ENCODE peak calls at places on chromosomes 5 and 9, in seven cellular contexts. S, G, F, L, C, O and W are unnamed samples.
A peak's percentile ranks its signal among the peaks of the same experiment; 100 is the strongest.

GRCh38 chr5:81425569-81425968 is 31.6 kb upstream of the ACOT12 start:
- DNase-seq in S (peak; percentile 28), G (peak; percentile 52), F (no peak), L (peak; percentile 55), C (peak; percentile 47), O (no peak), W (peak; percentile 42)

GRCh38 chr5:133048993-133049725 is 2.7 kb upstream of the HSPA4 start:
- DNase-seq in S (no peak), G (no peak), F (no peak), L (no peak), C (peak; percentile 61), O (no peak), W (no peak)

GRCh38 chr5:172142709-172143215 is 45.3 kb downstream of the STK10 start:
- DNase-seq in S (no peak), G (no peak), F (no peak), L (no peak), C (peak; percentile 59), O (no peak), W (no peak)

GRCh38 chr9:137311171-137311970 is 9.3 kb upstream of the NRARP start:
- DNase-seq in S (peak; percentile 62), G (peak; percentile 84), F (no peak), L (peak; percentile 1), C (no peak), O (no peak), W (no peak)

GRCh38 chr9:75803130-75803529 is 87.3 kb upstream of the PCSK5 start:
- DNase-seq in S (no peak), G (no peak), F (no peak), L (no peak), C (peak; percentile 68), O (no peak), W (no peak)

GRCh38 chr9:8648271-8648670 is 848.7 kb upstream of the DMAC1 start:
- DNase-seq in S (no peak), G (no peak), F (no peak), L (no peak), C (peak; percentile 69), O (no peak), W (no peak)

GRCh38 chr9:136714096-136714875 is 1.9 kb downstream of the DIPK1B start:
- DNase-seq in S (no peak), G (no peak), F (no peak), L (no peak), C (no peak), O (no peak), W (no peak)

GRCh38 chr5:171898379-171898778 is 108.1 kb downstream of the FBXW11 start:
- DNase-seq in S (no peak), G (peak; percentile 32), F (no peak), L (no peak), C (no peak), O (no peak), W (no peak)

GRCh38 chr5:56461584-56461983 is 228.5 kb upstream of the ANKRD55 start:
- DNase-seq in S (no peak), G (no peak), F (no peak), L (no peak), C (no peak), O (no peak), W (no peak)

GRCh38 chr5:74424162-74424868 is 216.2 kb downstream of the ENC1 start:
- DNase-seq in S (no peak), G (peak; percentile 39), F (no peak), L (no peak), C (peak; percentile 44), O (peak; percentile 42), W (no peak)

GRCh38 chr5:169054506-169054905 is 246.4 kb downstream of the SLIT3 start:
- DNase-seq in S (no peak), G (no peak), F (no peak), L (no peak), C (no peak), O (no peak), W (no peak)

GRCh38 chr9:136080716-136081112 is 14.4 kb downstream of the NACC2 start:
- DNase-seq in S (no peak), G (no peak), F (no peak), L (peak; percentile 1), C (no peak), O (no peak), W (no peak)

GRCh38 chr5:164000819-164001218 is 495.4 kb downstream of the MAT2B start:
- DNase-seq in S (no peak), G (no peak), F (no peak), L (no peak), C (no peak), O (no peak), W (no peak)

DNA sequence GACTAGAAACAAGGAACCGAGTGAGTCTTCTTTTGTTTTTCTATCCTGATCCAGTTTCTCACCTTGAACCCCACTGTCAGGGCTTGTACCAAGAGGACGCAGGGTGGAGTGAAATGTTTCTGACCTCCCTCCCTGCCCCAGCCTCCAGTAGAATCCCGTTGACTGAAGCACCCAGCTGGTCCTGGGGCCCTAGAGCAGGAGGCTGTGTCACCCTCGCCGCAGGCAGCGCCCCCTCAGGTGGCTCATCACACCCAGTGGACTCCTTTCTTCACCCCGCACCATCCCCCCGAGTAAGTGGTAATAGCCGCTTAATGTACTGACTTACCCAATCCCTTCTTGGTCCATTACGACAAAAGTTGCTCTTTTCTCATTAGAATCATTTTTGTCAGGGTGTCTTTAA is 53.8 kb downstream of the MVB12B start:
- DNase-seq in S (no peak), G (no peak), F (no peak), L (no peak), C (no peak), O (no peak), W (no peak)
- TF ChIP-seq CTCF in S (no peak), G (no peak), F (no peak), L (no peak), C (no peak), O (no peak), W (no peak)

GRCh38 chr5:125992050-125992449 is 431.2 kb upstream of the GRAMD2B start:
- DNase-seq in S (no peak), G (no peak), F (no peak), L (no peak), C (no peak), O (no peak), W (no peak)

DNA sequence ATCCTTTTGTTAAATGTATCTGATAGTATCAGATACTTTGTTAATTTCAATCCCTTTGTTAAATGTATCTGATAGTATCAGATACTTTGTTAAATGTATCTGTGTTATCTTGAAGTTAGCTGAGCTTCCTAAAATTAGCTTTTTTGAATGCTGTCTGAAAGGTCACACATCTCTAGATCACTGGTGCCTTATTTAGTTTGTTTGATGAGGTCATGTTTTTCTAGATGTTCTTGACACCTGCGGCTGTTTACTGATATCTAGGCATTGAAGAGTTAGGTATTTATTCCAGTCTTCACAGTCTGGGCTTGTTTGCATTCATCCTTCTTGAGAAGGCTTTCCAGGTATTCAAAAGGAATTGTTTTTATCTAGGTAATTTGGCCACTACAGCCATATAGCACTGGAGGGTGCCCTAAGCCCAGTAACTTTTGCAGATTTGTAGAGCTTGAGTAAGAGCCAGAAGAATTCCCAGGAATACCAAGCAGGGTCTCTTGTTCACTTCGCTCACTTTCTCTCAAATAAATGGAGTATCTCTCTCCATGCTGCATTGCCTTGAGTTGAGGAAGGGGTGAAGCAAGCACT is 435.4 kb upstream of the GRAMD2B start:
- DNase-seq in S (no peak), G (no peak), F (no peak), L (no peak), C (no peak), O (no peak), W (no peak)
- TF ChIP-seq CTCF in S (no peak), G (no peak), F (no peak), L (no peak), C (no peak), O (no peak), W (no peak)

GRCh38 chr9:132341177-132341840 is 13.5 kb downstream of the SETX start:
- DNase-seq in S (no peak), G (no peak), F (no peak), L (no peak), C (no peak), O (no peak), W (no peak)
- TF ChIP-seq CTCF in S (no peak), G (no peak), F (no peak), L (no peak), C (no peak), O (no peak), W (no peak)

DNA sequence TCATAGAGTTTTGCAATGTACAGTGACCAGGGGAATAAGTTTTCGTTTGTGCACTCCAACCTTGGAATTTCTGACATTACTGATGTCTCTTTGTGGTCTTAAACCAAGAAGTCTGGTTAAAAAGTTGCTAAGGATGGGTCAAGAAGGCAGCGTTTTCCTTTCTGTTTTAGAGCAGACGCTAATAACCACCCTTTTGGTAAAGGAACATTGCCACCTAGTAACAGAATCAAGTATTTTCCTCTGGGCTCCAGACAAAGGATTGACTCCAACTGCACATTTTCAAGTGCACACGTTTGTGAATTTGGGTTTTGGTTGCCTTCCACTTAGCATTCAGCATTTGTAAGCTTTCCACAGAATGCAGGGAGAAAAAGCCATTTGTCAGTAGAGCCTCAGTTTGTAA is 22.2 kb upstream of the CEP78 start:
- DNase-seq in S (no peak), G (peak; percentile 18), F (no peak), L (peak; percentile 23), C (peak; percentile 57), O (no peak), W (peak; percentile 29)
- TF ChIP-seq CTCF in S (peak; percentile 17), G (peak; percentile 44), F (peak; percentile 8), L (peak; percentile 43), C (peak; percentile 31), O (peak; percentile 22), W (peak; percentile 29)

GRCh38 chr5:1757511-1757910 is 42.1 kb downstream of the MRPL36 start:
- DNase-seq in S (no peak), G (no peak), F (no peak), L (no peak), C (no peak), O (no peak), W (no peak)
- TF ChIP-seq CTCF in S (no peak), G (no peak), F (no peak), L (no peak), C (no peak), O (no peak), W (no peak)

DNA sequence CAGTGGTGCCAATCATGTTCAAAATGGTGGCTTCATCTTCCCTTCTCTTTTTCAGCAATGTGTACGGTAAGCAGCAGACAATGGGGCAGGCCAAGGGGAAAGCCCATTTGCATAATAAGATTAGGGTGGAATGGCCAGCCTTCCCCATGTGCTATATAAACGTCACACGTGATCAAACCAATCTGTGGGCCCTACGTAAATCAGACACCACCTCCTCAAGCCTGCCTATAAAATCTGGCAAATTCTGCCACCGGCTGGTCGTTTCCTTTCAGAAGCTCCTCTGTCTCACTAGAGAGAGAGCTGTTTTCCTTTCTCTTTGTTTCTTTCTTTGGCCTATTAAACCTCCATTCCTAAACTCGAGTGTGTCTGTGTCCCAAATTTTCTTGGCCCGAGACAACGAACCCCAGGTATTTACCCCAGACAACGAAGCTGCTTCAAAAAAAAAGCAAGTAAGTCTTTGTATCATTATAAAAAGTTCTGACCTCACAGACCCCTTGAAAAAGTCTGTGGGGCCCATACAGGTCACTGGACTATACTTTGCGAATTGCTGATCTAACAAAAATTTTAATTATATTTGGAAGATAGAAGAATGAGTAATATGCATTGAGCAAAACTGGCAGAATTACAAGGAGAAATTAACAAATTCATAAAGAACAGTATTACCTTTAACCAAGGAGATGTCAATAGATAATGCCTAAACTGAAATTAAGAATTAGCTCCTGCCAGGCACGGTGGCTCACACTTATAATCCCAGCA is 15.2 kb downstream of the ZBTB5 start:
- DNase-seq in S (no peak), G (no peak), F (no peak), L (peak; percentile 93), C (no peak), O (no peak), W (no peak)
- TF ChIP-seq CTCF in S (no peak), G (no peak), F (no peak), L (no peak), C (no peak), O (no peak), W (no peak)